ENCODE peak calls at places on chromosome 16, in five cellular contexts. A is non-pigmented ciliary epithelial cell, M is EH, G is NCI-H69, X is LoVo. I is an unnamed sample.

GRCh38 chr16:79365687-79366086 is 234.8 kb downstream of the MAF start:
- DNase-seq in A (no peak), M (no peak), G (no peak), X (no peak), I (no peak)

GRCh38 chr16:7055443-7055842 is 277.2 kb upstream of the RBFOX1 start:
- DNase-seq in A (no peak), M (no peak), G (peak), X (no peak), I (no peak)

GRCh38 chr16:82011199-82011641 is at the start of gene SDR42E1:
- DNase-seq in G (peak), X (no peak), M (no peak), A (no peak), I (peak)

GRCh38 chr16:9378876-9379275 is 287.4 kb downstream of the HAPSTR1 start:
- DNase-seq in G (no peak), M (no peak), A (no peak), X (no peak), I (no peak)

GRCh38 chr16:52496051-52496876 is 50.7 kb downstream of the TOX3 start:
- DNase-seq in A (no peak), X (no peak), M (no peak), G (peak), I (no peak)

GRCh38 chr16:69581297-69581696 is 15.5 kb downstream of the NFAT5 start:
- DNase-seq in M (no peak), A (no peak), G (no peak), X (no peak), I (no peak)

GRCh38 chr16:11255737-11256656 is at the start of gene SOCS1:
- DNase-seq in X (peak), A (peak), M (peak), G (peak), I (peak)

GRCh38 chr16:73387979-73388378 is 340.1 kb upstream of the ZFHX3 start:
- DNase-seq in M (no peak), X (no peak), A (no peak), G (no peak), I (no peak)

GRCh38 chr16:72228014-72228413 is 56.1 kb upstream of the PMFBP1 start:
- DNase-seq in M (no peak), G (no peak), A (no peak), X (no peak), I (no peak)

GRCh38 chr16:55499951-55500350 is 8.9 kb upstream of the LPCAT2 start:
- DNase-seq in X (peak), M (peak), G (no peak), A (peak), I (peak)

GRCh38 chr16:67431077-67431804 is at the start of gene HSD11B2:
- DNase-seq in A (no peak), X (peak), M (peak), G (peak), I (peak)

GRCh38 chr16:64280317-64280716 is 841.5 kb downstream of the CDH11 start:
- DNase-seq in A (no peak), X (no peak), G (no peak), M (no peak), I (no peak)

GRCh38 chr16:17404903-17405691 is 65.7 kb downstream of the XYLT1 start:
- DNase-seq in X (no peak), A (no peak), M (peak), G (no peak), I (no peak)

GRCh38 chr16:73176577-73177013 is 128.7 kb upstream of the ZFHX3 start:
- DNase-seq in M (peak), X (peak), G (no peak), A (peak), I (peak)

GRCh38 chr16:15682105-15682570 is 32.1 kb downstream of the NDE1 start:
- DNase-seq in X (peak), G (peak), A (no peak), M (peak), I (peak)

GRCh38 chr16:86477642-86478041 is 32.7 kb upstream of the FOXF1 start:
- DNase-seq in M (peak), G (no peak), X (no peak), A (no peak), I (no peak)

GRCh38 chr16:65111306-65111705 is 10.6 kb downstream of the CDH11 start:
- DNase-seq in A (no peak), M (peak), X (peak), G (no peak), I (no peak)